ENCODE peak calls at places on chromosomes 12 and 14, in four cellular contexts. One of them, this sample, is unnamed.

GRCh38 chr14:71541271-71541670 is 391.0 kb upstream of the RGS6 start:
- DNase-seq in OCI-LY7: no peak
- DNase-seq in activated CD8-positive, alpha-beta memory T cell treated with anti-CD3 and anti-CD28 coated beads, Interleukin-2, amount 50 U/mL, for 48 hours: no peak
- DNase-seq in adrenal gland: no peak
- DNase-seq in this sample: no peak

GRCh38 chr12:26870491-26871419 is 37.8 kb upstream of the ITPR2 start:
- DNase-seq in OCI-LY7: no peak
- DNase-seq in adrenal gland: peak
- DNase-seq in activated CD8-positive, alpha-beta memory T cell treated with anti-CD3 and anti-CD28 coated beads, Interleukin-2, amount 50 U/mL, for 48 hours: no peak
- DNase-seq in this sample: no peak

GRCh38 chr12:80242341-80242740 is 143.0 kb downstream of the OTOGL start:
- DNase-seq in OCI-LY7: no peak
- DNase-seq in activated CD8-positive, alpha-beta memory T cell treated with anti-CD3 and anti-CD28 coated beads, Interleukin-2, amount 50 U/mL, for 48 hours: no peak
- DNase-seq in adrenal gland: no peak
- DNase-seq in this sample: no peak

GRCh38 chr12:94098466-94098865 is 49.9 kb upstream of the PLXNC1 start:
- DNase-seq in OCI-LY7: no peak
- DNase-seq in adrenal gland: no peak
- DNase-seq in activated CD8-positive, alpha-beta memory T cell treated with anti-CD3 and anti-CD28 coated beads, Interleukin-2, amount 50 U/mL, for 48 hours: no peak
- DNase-seq in this sample: no peak

GRCh38 chr14:41393512-41393911 is 213.2 kb upstream of the LRFN5 start:
- DNase-seq in adrenal gland: peak
- DNase-seq in OCI-LY7: no peak
- DNase-seq in activated CD8-positive, alpha-beta memory T cell treated with anti-CD3 and anti-CD28 coated beads, Interleukin-2, amount 50 U/mL, for 48 hours: no peak
- DNase-seq in this sample: no peak

GRCh38 chr12:1117970-1118563 is 127.0 kb downstream of the ERC1 start:
- DNase-seq in activated CD8-positive, alpha-beta memory T cell treated with anti-CD3 and anti-CD28 coated beads, Interleukin-2, amount 50 U/mL, for 48 hours: peak
- DNase-seq in adrenal gland: peak
- DNase-seq in OCI-LY7: peak
- DNase-seq in this sample: peak

GRCh38 chr14:64444984-64445845 is 20.1 kb upstream of the AKAP5 start:
- DNase-seq in OCI-LY7: no peak
- DNase-seq in adrenal gland: peak
- DNase-seq in activated CD8-positive, alpha-beta memory T cell treated with anti-CD3 and anti-CD28 coated beads, Interleukin-2, amount 50 U/mL, for 48 hours: peak
- DNase-seq in this sample: no peak

GRCh38 chr14:85764809-85765208 is 234.9 kb downstream of the FLRT2 start:
- DNase-seq in activated CD8-positive, alpha-beta memory T cell treated with anti-CD3 and anti-CD28 coated beads, Interleukin-2, amount 50 U/mL, for 48 hours: no peak
- DNase-seq in adrenal gland: peak
- DNase-seq in OCI-LY7: no peak
- DNase-seq in this sample: no peak

GRCh38 chr14:52405314-52405713 is 91.2 kb downstream of the PTGER2 start:
- DNase-seq in OCI-LY7: no peak
- DNase-seq in activated CD8-positive, alpha-beta memory T cell treated with anti-CD3 and anti-CD28 coated beads, Interleukin-2, amount 50 U/mL, for 48 hours: no peak
- DNase-seq in adrenal gland: no peak
- DNase-seq in this sample: no peak

This sample was measured in type B pancreatic cell.